ENCODE peak calls at places on chromosome 12, in four cellular contexts. O is foreskin keratinocyte, S is amygdala, V is NCI-H1092. C is an unnamed sample.
A peak's percentile ranks its signal among the peaks of the same experiment; 100 is the strongest.

GRCh38 chr12:121383601-121384019 is 16.3 kb upstream of the RNF34 start:
- DNase-seq in V (no peak), O (no peak), S (no peak), C (no peak)

GRCh38 chr12:93990832-93991748 is 157.3 kb upstream of the PLXNC1 start:
- DNase-seq in S (peak; percentile 43), V (no peak), O (no peak), C (peak; percentile 72)

GRCh38 chr12:14567311-14568195 is at the start of gene PLBD1:
- DNase-seq in S (peak; percentile 13), O (no peak), V (no peak), C (peak; percentile 91)

GRCh38 chr12:13362260-13362841 is 165.8 kb downstream of the EMP1 start:
- DNase-seq in O (no peak), S (peak; percentile 35), V (peak; percentile 67), C (peak; percentile 34)

GRCh38 chr12:45343269-45344051 is 127.6 kb downstream of the ANO6 start:
- DNase-seq in S (no peak), O (peak; percentile 33), V (no peak), C (no peak)

GRCh38 chr12:24823808-24824515 is 124.9 kb downstream of the BCAT1 start:
- DNase-seq in S (no peak), O (no peak), V (no peak), C (no peak)

GRCh38 chr12:123384318-123384993 is 524 bp downstream of the KMT5A start:
- DNase-seq in S (no peak), V (no peak), O (no peak), C (peak; percentile 35)

GRCh38 chr12:132453361-132454133 is 36.4 kb upstream of the FBRSL1 start:
- DNase-seq in S (no peak), V (no peak), O (no peak), C (peak; percentile 60)

GRCh38 chr12:85057370-85057963 is 21.3 kb downstream of the LRRIQ1 start:
- DNase-seq in S (no peak), O (peak; percentile 6), V (no peak), C (no peak)

GRCh38 chr12:8157484-8158198 is 826 bp downstream of the ZNF705A start:
- DNase-seq in V (no peak), S (no peak), O (no peak), C (no peak)

GRCh38 chr12:47024463-47024862 is 55.0 kb upstream of the PCED1B start:
- DNase-seq in O (no peak), V (no peak), S (no peak), C (no peak)

GRCh38 chr12:8822298-8822697 is at the start of gene A2ML1:
- DNase-seq in O (peak; percentile 91), S (no peak), V (no peak), C (no peak)

GRCh38 chr12:34405286-34406227 is 383.3 kb downstream of the ALG10 start:
- DNase-seq in S (no peak), O (no peak), V (no peak), C (no peak)

C was measured in retina.